ENCODE peak calls at places on chromosomes 3 and 15, in six cellular contexts. One of them, this sample, is unnamed.

GRCh38 chr3:126982522-126983175 is at the start of gene PLXNA1:
- DNase-seq in naive thymus-derived CD4-positive, alpha-beta T cell: peak; percentile 87
- DNase-seq in activated naive CD4-positive, alpha-beta T cell treated with anti-CD3 and anti-CD28 coated beads for 36 hours: peak; percentile 80
- DNase-seq in WERI-Rb-1: peak; percentile 75
- DNase-seq in stimulated activated CD8-positive, alpha-beta memory T cell treated with anti-CD3 and anti-CD28 coated beads, Interleukin-7, amount 100 ng/mL, for 4 hours: peak; percentile 73
- DNase-seq in caudate nucleus: peak; percentile 24
- DNase-seq in this sample: no peak

GRCh38 chr3:130748981-130749380 is 2.4 kb upstream of the PIK3R4 start:
- DNase-seq in naive thymus-derived CD4-positive, alpha-beta T cell: no peak
- DNase-seq in activated naive CD4-positive, alpha-beta T cell treated with anti-CD3 and anti-CD28 coated beads for 36 hours: no peak
- DNase-seq in WERI-Rb-1: no peak
- DNase-seq in caudate nucleus: no peak
- DNase-seq in stimulated activated CD8-positive, alpha-beta memory T cell treated with anti-CD3 and anti-CD28 coated beads, Interleukin-7, amount 100 ng/mL, for 4 hours: no peak
- DNase-seq in this sample: no peak

GRCh38 chr3:11651900-11652299 is 8.2 kb upstream of the VGLL4 start:
- DNase-seq in activated naive CD4-positive, alpha-beta T cell treated with anti-CD3 and anti-CD28 coated beads for 36 hours: no peak
- DNase-seq in WERI-Rb-1: no peak
- DNase-seq in stimulated activated CD8-positive, alpha-beta memory T cell treated with anti-CD3 and anti-CD28 coated beads, Interleukin-7, amount 100 ng/mL, for 4 hours: no peak
- DNase-seq in caudate nucleus: no peak
- DNase-seq in naive thymus-derived CD4-positive, alpha-beta T cell: peak; percentile 41
- DNase-seq in this sample: no peak

GRCh38 chr3:98962189-98962930 is 60.9 kb upstream of the DCBLD2 start:
- DNase-seq in naive thymus-derived CD4-positive, alpha-beta T cell: no peak
- DNase-seq in stimulated activated CD8-positive, alpha-beta memory T cell treated with anti-CD3 and anti-CD28 coated beads, Interleukin-7, amount 100 ng/mL, for 4 hours: no peak
- DNase-seq in caudate nucleus: no peak
- DNase-seq in activated naive CD4-positive, alpha-beta T cell treated with anti-CD3 and anti-CD28 coated beads for 36 hours: no peak
- DNase-seq in WERI-Rb-1: no peak
- DNase-seq in this sample: no peak

GRCh38 chr3:132469326-132469725 is 52.0 kb downstream of the DNAJC13 start:
- DNase-seq in activated naive CD4-positive, alpha-beta T cell treated with anti-CD3 and anti-CD28 coated beads for 36 hours: no peak
- DNase-seq in WERI-Rb-1: no peak
- DNase-seq in naive thymus-derived CD4-positive, alpha-beta T cell: no peak
- DNase-seq in stimulated activated CD8-positive, alpha-beta memory T cell treated with anti-CD3 and anti-CD28 coated beads, Interleukin-7, amount 100 ng/mL, for 4 hours: no peak
- DNase-seq in caudate nucleus: no peak
- DNase-seq in this sample: no peak

GRCh38 chr3:104947946-104948345 is 418.8 kb upstream of the ALCAM start:
- DNase-seq in stimulated activated CD8-positive, alpha-beta memory T cell treated with anti-CD3 and anti-CD28 coated beads, Interleukin-7, amount 100 ng/mL, for 4 hours: no peak
- DNase-seq in activated naive CD4-positive, alpha-beta T cell treated with anti-CD3 and anti-CD28 coated beads for 36 hours: no peak
- DNase-seq in WERI-Rb-1: no peak
- DNase-seq in naive thymus-derived CD4-positive, alpha-beta T cell: no peak
- DNase-seq in caudate nucleus: no peak
- DNase-seq in this sample: no peak

GRCh38 chr3:50515565-50516047 is 12.2 kb upstream of the CACNA2D2 start:
- DNase-seq in naive thymus-derived CD4-positive, alpha-beta T cell: no peak
- DNase-seq in caudate nucleus: no peak
- DNase-seq in WERI-Rb-1: peak; percentile 76
- DNase-seq in stimulated activated CD8-positive, alpha-beta memory T cell treated with anti-CD3 and anti-CD28 coated beads, Interleukin-7, amount 100 ng/mL, for 4 hours: no peak
- DNase-seq in activated naive CD4-positive, alpha-beta T cell treated with anti-CD3 and anti-CD28 coated beads for 36 hours: peak; percentile 21
- DNase-seq in this sample: no peak

GRCh38 chr15:45635763-45636292 is 999 bp downstream of the SQOR start:
- DNase-seq in stimulated activated CD8-positive, alpha-beta memory T cell treated with anti-CD3 and anti-CD28 coated beads, Interleukin-7, amount 100 ng/mL, for 4 hours: no peak
- DNase-seq in activated naive CD4-positive, alpha-beta T cell treated with anti-CD3 and anti-CD28 coated beads for 36 hours: no peak
- DNase-seq in caudate nucleus: no peak
- DNase-seq in naive thymus-derived CD4-positive, alpha-beta T cell: no peak
- DNase-seq in WERI-Rb-1: no peak
- DNase-seq in this sample: no peak

GRCh38 chr3:12345141-12345561 is 56.3 kb downstream of the PPARG start:
- DNase-seq in stimulated activated CD8-positive, alpha-beta memory T cell treated with anti-CD3 and anti-CD28 coated beads, Interleukin-7, amount 100 ng/mL, for 4 hours: no peak
- DNase-seq in activated naive CD4-positive, alpha-beta T cell treated with anti-CD3 and anti-CD28 coated beads for 36 hours: no peak
- DNase-seq in caudate nucleus: no peak
- DNase-seq in naive thymus-derived CD4-positive, alpha-beta T cell: no peak
- DNase-seq in WERI-Rb-1: no peak
- DNase-seq in this sample: no peak

GRCh38 chr15:94236638-94237037 is 5.3 kb downstream of the MCTP2 start:
- DNase-seq in naive thymus-derived CD4-positive, alpha-beta T cell: no peak
- DNase-seq in caudate nucleus: no peak
- DNase-seq in activated naive CD4-positive, alpha-beta T cell treated with anti-CD3 and anti-CD28 coated beads for 36 hours: no peak
- DNase-seq in WERI-Rb-1: no peak
- DNase-seq in stimulated activated CD8-positive, alpha-beta memory T cell treated with anti-CD3 and anti-CD28 coated beads, Interleukin-7, amount 100 ng/mL, for 4 hours: no peak
- DNase-seq in this sample: no peak

GRCh38 chr15:34304613-34305012 is 33.0 kb downstream of the SLC12A6 start:
- DNase-seq in activated naive CD4-positive, alpha-beta T cell treated with anti-CD3 and anti-CD28 coated beads for 36 hours: no peak
- DNase-seq in stimulated activated CD8-positive, alpha-beta memory T cell treated with anti-CD3 and anti-CD28 coated beads, Interleukin-7, amount 100 ng/mL, for 4 hours: no peak
- DNase-seq in naive thymus-derived CD4-positive, alpha-beta T cell: no peak
- DNase-seq in caudate nucleus: no peak
- DNase-seq in WERI-Rb-1: no peak
- DNase-seq in this sample: no peak

GRCh38 chr3:162295323-162295983 is 798.8 kb downstream of the OTOL1 start:
- DNase-seq in caudate nucleus: no peak
- DNase-seq in naive thymus-derived CD4-positive, alpha-beta T cell: no peak
- DNase-seq in stimulated activated CD8-positive, alpha-beta memory T cell treated with anti-CD3 and anti-CD28 coated beads, Interleukin-7, amount 100 ng/mL, for 4 hours: no peak
- DNase-seq in WERI-Rb-1: no peak
- DNase-seq in activated naive CD4-positive, alpha-beta T cell treated with anti-CD3 and anti-CD28 coated beads for 36 hours: no peak
- DNase-seq in this sample: no peak

GRCh38 chr3:127682576-127682975 is 9.8 kb downstream of the ABTB1 start:
- DNase-seq in WERI-Rb-1: peak; percentile 7
- DNase-seq in caudate nucleus: no peak
- DNase-seq in activated naive CD4-positive, alpha-beta T cell treated with anti-CD3 and anti-CD28 coated beads for 36 hours: no peak
- DNase-seq in stimulated activated CD8-positive, alpha-beta memory T cell treated with anti-CD3 and anti-CD28 coated beads, Interleukin-7, amount 100 ng/mL, for 4 hours: no peak
- DNase-seq in naive thymus-derived CD4-positive, alpha-beta T cell: no peak
- DNase-seq in this sample: no peak

GRCh38 chr3:171441381-171441780 is 18.8 kb downstream of the TNIK start:
- DNase-seq in caudate nucleus: no peak
- DNase-seq in WERI-Rb-1: no peak
- DNase-seq in naive thymus-derived CD4-positive, alpha-beta T cell: no peak
- DNase-seq in activated naive CD4-positive, alpha-beta T cell treated with anti-CD3 and anti-CD28 coated beads for 36 hours: no peak
- DNase-seq in stimulated activated CD8-positive, alpha-beta memory T cell treated with anti-CD3 and anti-CD28 coated beads, Interleukin-7, amount 100 ng/mL, for 4 hours: no peak
- DNase-seq in this sample: no peak

GRCh38 chr3:14490831-14491230 is 49.3 kb downstream of the GRIP2 start:
- DNase-seq in stimulated activated CD8-positive, alpha-beta memory T cell treated with anti-CD3 and anti-CD28 coated beads, Interleukin-7, amount 100 ng/mL, for 4 hours: no peak
- DNase-seq in activated naive CD4-positive, alpha-beta T cell treated with anti-CD3 and anti-CD28 coated beads for 36 hours: no peak
- DNase-seq in naive thymus-derived CD4-positive, alpha-beta T cell: no peak
- DNase-seq in caudate nucleus: no peak
- DNase-seq in WERI-Rb-1: no peak
- DNase-seq in this sample: no peak

GRCh38 chr15:101209285-101209821 is 42.5 kb downstream of the CHSY1 start:
- DNase-seq in WERI-Rb-1: no peak
- DNase-seq in activated naive CD4-positive, alpha-beta T cell treated with anti-CD3 and anti-CD28 coated beads for 36 hours: no peak
- DNase-seq in naive thymus-derived CD4-positive, alpha-beta T cell: no peak
- DNase-seq in caudate nucleus: no peak
- DNase-seq in stimulated activated CD8-positive, alpha-beta memory T cell treated with anti-CD3 and anti-CD28 coated beads, Interleukin-7, amount 100 ng/mL, for 4 hours: no peak
- DNase-seq in this sample: no peak

GRCh38 chr15:45187894-45188830 is at the start of gene SHF:
- DNase-seq in caudate nucleus: peak; percentile 26
- DNase-seq in WERI-Rb-1: peak; percentile 86
- DNase-seq in stimulated activated CD8-positive, alpha-beta memory T cell treated with anti-CD3 and anti-CD28 coated beads, Interleukin-7, amount 100 ng/mL, for 4 hours: peak; percentile 83
- DNase-seq in activated naive CD4-positive, alpha-beta T cell treated with anti-CD3 and anti-CD28 coated beads for 36 hours: peak; percentile 83
- DNase-seq in naive thymus-derived CD4-positive, alpha-beta T cell: peak; percentile 57
- DNase-seq in this sample: no peak

GRCh38 chr15:62782100-62782791 is 260.3 kb upstream of the TPM1 start:
- DNase-seq in caudate nucleus: peak; percentile 30
- DNase-seq in WERI-Rb-1: peak; percentile 67
- DNase-seq in naive thymus-derived CD4-positive, alpha-beta T cell: no peak
- DNase-seq in activated naive CD4-positive, alpha-beta T cell treated with anti-CD3 and anti-CD28 coated beads for 36 hours: peak; percentile 25
- DNase-seq in stimulated activated CD8-positive, alpha-beta memory T cell treated with anti-CD3 and anti-CD28 coated beads, Interleukin-7, amount 100 ng/mL, for 4 hours: no peak
- DNase-seq in this sample: peak; percentile 61

GRCh38 chr3:186520957-186521842 is 23.0 kb downstream of the CRYGS start:
- DNase-seq in activated naive CD4-positive, alpha-beta T cell treated with anti-CD3 and anti-CD28 coated beads for 36 hours: peak; percentile 79
- DNase-seq in stimulated activated CD8-positive, alpha-beta memory T cell treated with anti-CD3 and anti-CD28 coated beads, Interleukin-7, amount 100 ng/mL, for 4 hours: no peak
- DNase-seq in WERI-Rb-1: no peak
- DNase-seq in caudate nucleus: no peak
- DNase-seq in naive thymus-derived CD4-positive, alpha-beta T cell: no peak
- DNase-seq in this sample: no peak

GRCh38 chr15:39357478-39358268 is 223.2 kb upstream of the THBS1 start:
- DNase-seq in naive thymus-derived CD4-positive, alpha-beta T cell: no peak
- DNase-seq in stimulated activated CD8-positive, alpha-beta memory T cell treated with anti-CD3 and anti-CD28 coated beads, Interleukin-7, amount 100 ng/mL, for 4 hours: no peak
- DNase-seq in WERI-Rb-1: no peak
- DNase-seq in activated naive CD4-positive, alpha-beta T cell treated with anti-CD3 and anti-CD28 coated beads for 36 hours: no peak
- DNase-seq in caudate nucleus: no peak
- DNase-seq in this sample: no peak

GRCh38 chr3:11128682-11129632 is 25.3 kb upstream of the HRH1 start:
- DNase-seq in caudate nucleus: no peak
- DNase-seq in activated naive CD4-positive, alpha-beta T cell treated with anti-CD3 and anti-CD28 coated beads for 36 hours: no peak
- DNase-seq in naive thymus-derived CD4-positive, alpha-beta T cell: no peak
- DNase-seq in WERI-Rb-1: no peak
- DNase-seq in stimulated activated CD8-positive, alpha-beta memory T cell treated with anti-CD3 and anti-CD28 coated beads, Interleukin-7, amount 100 ng/mL, for 4 hours: no peak
- DNase-seq in this sample: no peak

GRCh38 chr15:41018534-41018933 is 65.3 kb downstream of the CHAC1 start:
- DNase-seq in stimulated activated CD8-positive, alpha-beta memory T cell treated with anti-CD3 and anti-CD28 coated beads, Interleukin-7, amount 100 ng/mL, for 4 hours: no peak
- DNase-seq in activated naive CD4-positive, alpha-beta T cell treated with anti-CD3 and anti-CD28 coated beads for 36 hours: no peak
- DNase-seq in WERI-Rb-1: no peak
- DNase-seq in caudate nucleus: no peak
- DNase-seq in naive thymus-derived CD4-positive, alpha-beta T cell: no peak
- DNase-seq in this sample: no peak

GRCh38 chr15:62964251-62964650 is 78.3 kb upstream of the TPM1 start:
- DNase-seq in naive thymus-derived CD4-positive, alpha-beta T cell: no peak
- DNase-seq in stimulated activated CD8-positive, alpha-beta memory T cell treated with anti-CD3 and anti-CD28 coated beads, Interleukin-7, amount 100 ng/mL, for 4 hours: no peak
- DNase-seq in caudate nucleus: no peak
- DNase-seq in WERI-Rb-1: peak; percentile 89
- DNase-seq in activated naive CD4-positive, alpha-beta T cell treated with anti-CD3 and anti-CD28 coated beads for 36 hours: no peak
- DNase-seq in this sample: no peak

GRCh38 chr15:64072812-64073211 is 20.8 kb downstream of the CIAO2A start:
- DNase-seq in WERI-Rb-1: no peak
- DNase-seq in caudate nucleus: no peak
- DNase-seq in naive thymus-derived CD4-positive, alpha-beta T cell: no peak
- DNase-seq in stimulated activated CD8-positive, alpha-beta memory T cell treated with anti-CD3 and anti-CD28 coated beads, Interleukin-7, amount 100 ng/mL, for 4 hours: no peak
- DNase-seq in activated naive CD4-positive, alpha-beta T cell treated with anti-CD3 and anti-CD28 coated beads for 36 hours: no peak
- DNase-seq in this sample: no peak